ENCODE peak calls at places on chromosomes 3 and 15, in eight cellular contexts. Y, P, W, M, A, X, V and R are unnamed samples.

GRCh38 chr3:181694805-181695660 is 16.7 kb upstream of the SOX2 start:
- DNase-seq in Y (peak; percentile 72), P (no peak), W (peak; percentile 9), M (no peak), A (no peak), X (no peak), V (peak; percentile 29), R (no peak)

GRCh38 chr3:59486468-59486964 is 436.7 kb upstream of the CFAP20DC start:
- DNase-seq in Y (no peak), P (no peak), W (no peak), M (no peak), A (no peak), X (no peak), V (no peak), R (no peak)

GRCh38 chr3:38610436-38610835 is 39.1 kb downstream of the SCN5A start:
- DNase-seq in Y (no peak), P (no peak), W (no peak), M (no peak), A (no peak), X (no peak), V (no peak), R (no peak)

GRCh38 chr3:46959169-46959515 is 17.4 kb downstream of the CCDC12 start:
- DNase-seq in Y (no peak), P (no peak), W (no peak), M (no peak), A (no peak), X (no peak), V (no peak), R (no peak)

GRCh38 chr3:182904164-182904563 is 76.2 kb downstream of the DCUN1D1 start:
- DNase-seq in Y (no peak), P (no peak), W (no peak), M (no peak), A (no peak), X (no peak), V (no peak), R (no peak)

GRCh38 chr3:32325957-32326356 is 65.7 kb upstream of the CMTM7 start:
- DNase-seq in Y (no peak), P (peak; percentile 6), W (no peak), M (no peak), A (no peak), X (no peak), V (peak; percentile 48), R (no peak)

GRCh38 chr15:75694241-75695182 is 18.1 kb downstream of the CSPG4 start:
- DNase-seq in Y (no peak), P (peak; percentile 93), W (peak; percentile 61), M (peak; percentile 89), A (peak; percentile 35), X (peak; percentile 96), V (peak; percentile 93), R (no peak)

GRCh38 chr3:129277829-129278271 is 820 bp upstream of the HMCES start:
- DNase-seq in Y (no peak), P (no peak), W (peak; percentile 8), M (peak; percentile 30), A (no peak), X (no peak), V (peak; percentile 12), R (no peak)

GRCh38 chr15:29533667-29534066 is 264.0 kb upstream of the NSMCE3 start:
- DNase-seq in Y (no peak), P (no peak), W (no peak), M (no peak), A (no peak), X (no peak), V (no peak), R (no peak)

GRCh38 chr3:45943207-45943846 is at the start of gene CXCR6:
- DNase-seq in Y (no peak), P (no peak), W (no peak), M (no peak), A (no peak), X (no peak), V (no peak), R (no peak)

GRCh38 chr3:49865198-49865784 is 4.4 kb downstream of the CAMKV start:
- DNase-seq in Y (no peak), P (no peak), W (no peak), M (no peak), A (no peak), X (no peak), V (no peak), R (no peak)

GRCh38 chr15:48451736-48452135 is 120.5 kb downstream of the DUT start:
- DNase-seq in Y (no peak), P (no peak), W (no peak), M (no peak), A (no peak), X (no peak), V (no peak), R (no peak)

GRCh38 chr15:64507293-64507802 is 47.0 kb downstream of the ZNF609 start:
- DNase-seq in Y (peak; percentile 54), P (no peak), W (peak; percentile 41), M (peak; percentile 86), A (peak; percentile 36), X (no peak), V (peak; percentile 20), R (no peak)

GRCh38 chr3:48492461-48493202 is 11.3 kb downstream of the SHISA5 start:
- DNase-seq in Y (no peak), P (no peak), W (no peak), M (no peak), A (no peak), X (no peak), V (peak; percentile 97), R (no peak)

GRCh38 chr3:52109556-52110380 is 44.5 kb downstream of the POC1A start:
- DNase-seq in Y (no peak), P (no peak), W (no peak), M (no peak), A (no peak), X (no peak), V (no peak), R (no peak)

GRCh38 chr3:18681946-18682345 is 256.8 kb upstream of the SATB1 start:
- DNase-seq in Y (no peak), P (no peak), W (no peak), M (no peak), A (no peak), X (no peak), V (no peak), R (no peak)

GRCh38 chr3:35137612-35138011 is 501.7 kb upstream of the ARPP21 start:
- DNase-seq in Y (no peak), P (no peak), W (no peak), M (no peak), A (no peak), X (no peak), V (no peak), R (no peak)

GRCh38 chr15:85047271-85047948 is 65.8 kb downstream of the PDE8A start:
- DNase-seq in Y (no peak), P (peak; percentile 60), W (no peak), M (peak; percentile 99), A (peak; percentile 95), X (no peak), V (peak; percentile 57), R (no peak)

GRCh38 chr3:186849392-186849975 is 7.0 kb downstream of the ADIPOQ start:
- DNase-seq in Y (no peak), P (peak; percentile 55), W (no peak), M (no peak), A (peak; percentile 67), X (no peak), V (peak; percentile 52), R (no peak)

DNA sequence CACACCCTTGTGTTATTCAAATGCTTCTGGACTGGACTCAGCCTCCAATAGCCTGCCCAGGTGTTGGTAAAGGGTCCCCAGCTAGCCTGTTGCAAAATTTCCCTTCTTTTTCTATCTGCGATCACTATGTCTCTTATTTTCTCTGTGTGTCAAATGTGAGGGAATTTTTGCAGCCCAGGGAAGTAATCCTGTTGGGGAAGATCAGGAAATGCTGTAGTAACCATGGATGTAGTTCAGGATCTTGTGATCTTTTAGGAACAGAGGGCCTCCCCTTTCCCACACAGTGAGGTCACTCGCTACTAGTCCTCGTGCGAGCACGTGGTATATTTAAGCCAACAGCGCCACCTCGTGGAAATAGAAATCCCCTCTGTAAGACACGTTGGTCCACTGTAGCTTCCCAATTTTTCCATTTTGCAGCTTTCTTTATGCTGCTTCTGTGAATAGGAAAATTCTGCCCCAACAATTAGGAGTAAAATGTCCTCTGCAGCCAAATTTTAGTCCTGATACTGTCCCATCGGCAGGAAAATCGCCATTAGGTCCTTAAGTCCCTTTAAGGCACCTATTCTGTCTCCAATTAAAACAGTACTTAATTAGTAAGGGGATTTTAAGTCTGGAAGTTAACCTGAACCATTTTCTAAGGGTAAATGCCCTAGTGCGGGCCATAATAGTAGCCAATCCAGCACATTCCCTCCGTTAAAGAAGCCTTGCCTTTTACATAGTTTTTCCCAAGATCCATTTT is 4.0 kb upstream of the SMCO1 start:
- DNase-seq in Y (no peak), P (peak; percentile 36), W (peak; percentile 40), M (peak; percentile 75), A (peak; percentile 82), X (no peak), V (peak; percentile 84), R (no peak)
- TF ChIP-seq CTCF in Y (peak; percentile 12), P (peak; percentile 48), W (peak; percentile 24), M (peak; percentile 63), A (peak; percentile 92), X (no peak), V (peak; percentile 53), R (peak; percentile 33)

GRCh38 chr3:112437146-112438022 is 61.9 kb downstream of the BTLA start:
- DNase-seq in Y (no peak), P (peak; percentile 3), W (no peak), M (peak; percentile 68), A (peak; percentile 9), X (no peak), V (peak; percentile 64), R (no peak)
- TF ChIP-seq CTCF in Y (no peak), P (no peak), W (peak; percentile 6), M (peak; percentile 69), A (peak; percentile 39), X (no peak), V (peak; percentile 72), R (peak; percentile 22)

GRCh38 chr3:114848643-114849350 is 298.3 kb downstream of the ZBTB20 start:
- DNase-seq in Y (no peak), P (no peak), W (no peak), M (no peak), A (no peak), X (no peak), V (no peak), R (no peak)

GRCh38 chr3:114848087-114848486 is 299.0 kb downstream of the ZBTB20 start:
- DNase-seq in Y (no peak), P (no peak), W (no peak), M (no peak), A (no peak), X (no peak), V (no peak), R (no peak)

GRCh38 chr3:114846252-114846651 is 300.8 kb downstream of the ZBTB20 start:
- DNase-seq in Y (no peak), P (no peak), W (no peak), M (no peak), A (no peak), X (no peak), V (no peak), R (no peak)

GRCh38 chr3:114847564-114847963 is 299.5 kb downstream of the ZBTB20 start:
- DNase-seq in Y (no peak), P (no peak), W (no peak), M (no peak), A (no peak), X (no peak), V (peak; percentile 16), R (no peak)

GRCh38 chr3:114846779-114847178 is 300.3 kb downstream of the ZBTB20 start:
- DNase-seq in Y (no peak), P (no peak), W (no peak), M (no peak), A (no peak), X (no peak), V (no peak), R (no peak)
- TF ChIP-seq CTCF in Y (no peak), P (no peak), W (no peak), M (no peak), A (no peak), X (no peak), V (no peak), R (no peak)

GRCh38 chr3:141384157-141384556 is 15.9 kb downstream of the ZBTB38 start:
- DNase-seq in Y (no peak), P (no peak), W (no peak), M (no peak), A (no peak), X (no peak), V (no peak), R (no peak)
- TF ChIP-seq CTCF in Y (no peak), P (no peak), W (no peak), M (peak; percentile 17), A (no peak), X (no peak), V (peak; percentile 15), R (no peak)